ENCODE peak calls at places on chromosomes 2 and 18, in eight cellular contexts. M is dorsolateral prefrontal cortex, L is HFF-Myc, V is IMR-90, J is fibroblast of mammary gland, U is A549, X is fibroblast of the aortic adventitia, I is fibroblast of pulmonary artery. T is an unnamed sample.

GRCh38 chr18:484749-485464 is 15.6 kb downstream of the COLEC12 start:
- DNase-seq in J (peak; percentile 54), X (no peak), L (no peak), U (no peak), I (no peak), V (no peak), M (no peak), T (no peak)

GRCh38 chr2:156455366-156455975 is 19.3 kb downstream of the GPD2 start:
- DNase-seq in X (peak; percentile 51), L (no peak), V (peak; percentile 50), U (peak; percentile 65), J (peak; percentile 87), M (no peak), I (no peak), T (no peak)

GRCh38 chr2:169715379-169716228 is 18.0 kb upstream of the KLHL23 start:
- DNase-seq in J (peak; percentile 18), L (no peak), U (no peak), M (no peak), V (peak; percentile 41), X (peak; percentile 46), I (no peak), T (no peak)

GRCh38 chr2:238320648-238321281 is 447 bp downstream of the TRAF3IP1 start:
- DNase-seq in U (peak; percentile 15), L (no peak), V (peak; percentile 8), I (no peak), X (peak; percentile 21), M (no peak), J (peak; percentile 6), T (peak; percentile 33)

GRCh38 chr2:16105664-16106281 is 165.4 kb downstream of the MYCN start:
- DNase-seq in V (no peak), I (no peak), U (no peak), L (no peak), M (no peak), X (no peak), J (no peak), T (no peak)

GRCh38 chr2:107108556-107108955 is 222.6 kb upstream of the ST6GAL2 start:
- DNase-seq in V (no peak), J (peak; percentile 3), M (no peak), I (peak; percentile 20), L (no peak), U (no peak), X (no peak), T (no peak)

GRCh38 chr18:36321636-36322407 is 24.3 kb downstream of the FHOD3 start:
- DNase-seq in L (no peak), J (no peak), I (peak; percentile 60), V (peak; percentile 23), M (no peak), U (no peak), X (no peak), T (no peak)

GRCh38 chr2:114119846-114120348 is 230.0 kb downstream of the ACTR3 start:
- DNase-seq in M (no peak), X (peak; percentile 10), L (no peak), I (no peak), V (peak; percentile 6), J (no peak), U (no peak), T (no peak)

GRCh38 chr2:212842544-212843185 is 304.1 kb upstream of the ERBB4 start:
- DNase-seq in L (no peak), I (peak; percentile 76), U (no peak), M (peak; percentile 40), V (peak; percentile 90), J (peak; percentile 89), X (peak; percentile 75), T (no peak)

GRCh38 chr2:71607490-71607889 is 154.1 kb downstream of the DYSF start:
- DNase-seq in U (no peak), L (no peak), I (no peak), M (peak; percentile 54), J (no peak), V (no peak), X (no peak), T (peak; percentile 2)

GRCh38 chr2:96470636-96471035 is 34.5 kb downstream of the NEURL3 start:
- DNase-seq in L (no peak), X (no peak), M (no peak), J (peak; percentile 6), U (peak; percentile 13), V (peak; percentile 8), I (peak; percentile 29), T (peak; percentile 72)

GRCh38 chr2:166653185-166653813 is 159.2 kb upstream of the SCN7A start:
- DNase-seq in J (peak; percentile 43), L (peak; percentile 41), I (peak; percentile 72), U (no peak), X (peak; percentile 35), M (no peak), V (peak; percentile 64), T (no peak)

GRCh38 chr2:210445116-210445707 is 31.3 kb downstream of the LANCL1 start:
- DNase-seq in I (peak; percentile 49), M (no peak), L (peak; percentile 9), X (peak; percentile 40), J (peak; percentile 34), U (peak; percentile 8), V (peak; percentile 27), T (no peak)

GRCh38 chr2:7866104-7866503 is 815.8 kb upstream of the ID2 start:
- DNase-seq in M (no peak), J (no peak), L (no peak), I (no peak), U (no peak), V (no peak), X (no peak), T (no peak)

GRCh38 chr2:147756103-147756502 is 88.7 kb upstream of the ACVR2A start:
- DNase-seq in V (no peak), I (no peak), X (no peak), L (no peak), M (no peak), U (no peak), J (no peak), T (no peak)

GRCh38 chr2:16023663-16024360 is 83.5 kb downstream of the MYCN start:
- DNase-seq in V (no peak), I (no peak), L (no peak), X (no peak), U (no peak), M (no peak), J (no peak), T (no peak)

GRCh38 chr18:55110436-55110835 is 151.2 kb upstream of the CCDC68 start:
- DNase-seq in L (no peak), J (no peak), V (no peak), I (peak; percentile 49), U (no peak), M (no peak), X (no peak), T (no peak)

GRCh38 chr2:190121971-190122370 is 59.4 kb upstream of the MSTN start:
- DNase-seq in U (peak; percentile 22), X (peak; percentile 54), V (peak; percentile 41), J (peak; percentile 44), I (peak; percentile 40), M (no peak), L (no peak), T (no peak)

GRCh38 chr2:186570587-186570986 is 19.3 kb upstream of the ITGAV start:
- DNase-seq in X (peak; percentile 51), U (no peak), J (peak; percentile 62), I (peak; percentile 65), V (peak; percentile 60), L (no peak), M (no peak), T (no peak)

GRCh38 chr18:63850010-63850409 is 37.5 kb upstream of the SERPINB2 start:
- DNase-seq in I (peak; percentile 39), M (peak; percentile 13), U (peak; percentile 5), X (peak; percentile 30), J (peak; percentile 51), V (peak; percentile 31), L (peak; percentile 21), T (peak; percentile 47)

GRCh38 chr2:108917078-108917440 is 72.0 kb downstream of the EDAR start:
- DNase-seq in M (peak; percentile 36), X (peak; percentile 56), I (peak; percentile 28), L (no peak), U (no peak), V (peak; percentile 20), J (no peak), T (no peak)

GRCh38 chr2:239153806-239154591 is 246.8 kb downstream of the HDAC4 start:
- DNase-seq in L (no peak), X (no peak), I (no peak), V (no peak), J (no peak), U (no peak), M (peak; percentile 10), T (no peak)

GRCh38 chr2:127108090-127108523 is 1.2 kb upstream of the BIN1 start:
- DNase-seq in M (no peak), X (no peak), U (no peak), I (no peak), J (no peak), V (no peak), L (no peak), T (no peak)

GRCh38 chr2:1231664-1232063 is 181.6 kb upstream of the TPO start:
- DNase-seq in I (no peak), M (no peak), L (no peak), U (no peak), V (no peak), J (no peak), X (no peak), T (no peak)

GRCh38 chr18:58208207-58208944 is 164.3 kb downstream of the NEDD4L start:
- DNase-seq in U (no peak), V (peak; percentile 67), X (no peak), L (no peak), M (no peak), I (no peak), J (peak; percentile 70), T (no peak)

GRCh38 chr2:65686928-65687521 is 254.6 kb upstream of the SPRED2 start:
- DNase-seq in I (no peak), X (no peak), J (no peak), L (no peak), M (no peak), V (no peak), U (no peak), T (no peak)
- TF ChIP-seq CTCF in I (no peak), X (no peak), J (no peak), L (no peak), M (no peak), V (no peak), U (peak; percentile 23), T (peak; percentile 10)

GRCh38 chr2:180901331-180901730 is 79.1 kb upstream of the UBE2E3 start:
- DNase-seq in V (no peak), M (no peak), X (no peak), U (no peak), I (no peak), J (no peak), L (no peak), T (no peak)
- TF ChIP-seq CTCF in V (no peak), M (no peak), X (no peak), U (no peak), I (no peak), J (no peak), L (no peak), T (no peak)

DNA sequence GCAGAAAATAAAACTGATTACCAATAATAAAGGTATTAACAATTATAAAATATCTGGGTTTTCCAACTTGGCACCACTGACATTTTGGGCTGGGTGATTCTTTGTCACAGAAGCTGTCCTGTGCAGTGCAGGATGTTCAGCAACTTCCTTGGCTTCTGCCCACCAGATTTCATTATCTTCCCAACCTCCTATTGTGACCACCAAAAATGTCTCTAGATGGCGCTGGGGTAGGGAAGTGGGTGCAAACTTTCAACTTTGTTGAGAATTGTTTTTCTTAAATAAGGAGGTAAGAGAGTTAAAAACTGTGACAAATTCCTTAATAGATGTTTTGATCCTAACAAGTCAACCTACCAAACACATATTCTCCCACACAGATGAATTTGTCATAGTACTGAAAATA is 90.1 kb downstream of the GAREM1 start:
- DNase-seq in V (no peak), U (no peak), J (peak; percentile 47), M (no peak), X (peak; percentile 21), I (peak; percentile 47), L (no peak), T (no peak)
- TF ChIP-seq CTCF in V (no peak), U (no peak), J (peak; percentile 33), M (no peak), X (no peak), I (peak; percentile 41), L (no peak), T (no peak)

GRCh38 chr2:213934560-213934959 is 476.3 kb upstream of the VWC2L start:
- DNase-seq in V (peak; percentile 2), X (peak; percentile 35), I (peak; percentile 33), L (peak; percentile 6), U (peak; percentile 6), M (no peak), J (peak; percentile 43), T (peak; percentile 8)
- TF ChIP-seq CTCF in V (peak; percentile 30), X (peak; percentile 58), I (peak; percentile 44), L (peak; percentile 43), U (peak; percentile 23), M (no peak), J (peak; percentile 59), T (peak; percentile 78)